ENCODE peak calls at places on chromosome 9, in six cellular contexts. U is NT2/D1; H is HAP-1; C is spleen; L is CD4-positive, CD25-positive, alpha-beta regulatory T cell; N is heart right ventricle. J is an unnamed sample.

GRCh38 chr9:136669791-136670464 is 7.2 kb downstream of the EGFL7 start:
- DNase-seq in L (no peak), H (no peak), N (no peak), C (no peak), U (no peak), J (no peak)

GRCh38 chr9:12856608-12857007 is 81.8 kb downstream of the LURAP1L start:
- DNase-seq in U (peak; percentile 48), N (no peak), C (no peak), H (no peak), L (no peak), J (no peak)

GRCh38 chr9:72149231-72149975 is at the start of gene GDA:
- DNase-seq in L (no peak), U (peak; percentile 15), H (no peak), N (no peak), C (no peak), J (no peak)

GRCh38 chr9:97774657-97775056 is 77.5 kb upstream of the XPA start:
- DNase-seq in L (no peak), U (no peak), H (no peak), C (no peak), N (no peak), J (no peak)

GRCh38 chr9:116721944-116722343 is 34.8 kb downstream of the TRIM32 start:
- DNase-seq in L (no peak), U (no peak), C (no peak), H (no peak), N (no peak), J (no peak)

GRCh38 chr9:89495824-89496555 is 1.9 kb downstream of the SEMA4D start:
- DNase-seq in N (no peak), C (no peak), L (no peak), U (no peak), H (no peak), J (no peak)

GRCh38 chr9:31597977-31598376 is 786.5 kb upstream of the ACO1 start:
- DNase-seq in U (no peak), C (no peak), L (peak; percentile 45), N (no peak), H (no peak), J (peak; percentile 96)

GRCh38 chr9:130701059-130702022 is 7.8 kb downstream of the EXOSC2 start:
- DNase-seq in C (peak; percentile 88), N (peak; percentile 77), H (peak; percentile 69), U (peak; percentile 66), L (peak; percentile 65), J (peak; percentile 47)

GRCh38 chr9:134181648-134182034 is 17.3 kb upstream of the RNU6ATAC start:
- DNase-seq in N (no peak), U (no peak), H (no peak), C (peak; percentile 33), L (no peak), J (no peak)

GRCh38 chr9:70324963-70325362 is 66.2 kb downstream of the SMC5 start:
- DNase-seq in C (no peak), H (no peak), U (no peak), L (no peak), N (no peak), J (peak; percentile 74)

GRCh38 chr9:109520475-109521132 is 22.5 kb upstream of the PTPN3 start:
- DNase-seq in U (peak; percentile 80), L (peak; percentile 5), H (peak; percentile 65), N (no peak), C (no peak), J (peak; percentile 84)

GRCh38 chr9:22157831-22158230 is 148.7 kb upstream of the CDKN2B start:
- DNase-seq in C (no peak), N (no peak), L (no peak), U (no peak), H (no peak), J (no peak)

GRCh38 chr9:100686420-100686819 is 108.5 kb downstream of the CAVIN4 start:
- DNase-seq in C (no peak), H (no peak), L (no peak), N (no peak), U (no peak), J (no peak)

GRCh38 chr9:2494571-2494970 is 127.0 kb upstream of the VLDLR start:
- DNase-seq in L (no peak), U (peak; percentile 66), N (no peak), H (no peak), C (no peak), J (peak; percentile 46)

GRCh38 chr9:72065076-72065475 is 4.7 kb upstream of the C9orf57 start:
- DNase-seq in H (no peak), L (no peak), C (no peak), N (no peak), U (no peak), J (peak; percentile 23)

GRCh38 chr9:94693485-94694191 is 32.9 kb upstream of the AOPEP start:
- DNase-seq in N (no peak), U (no peak), L (no peak), H (peak; percentile 58), C (no peak), J (no peak)

GRCh38 chr9:135898634-135899407 is 8.5 kb downstream of the CAMSAP1 start:
- DNase-seq in C (peak; percentile 30), H (no peak), L (no peak), N (no peak), U (no peak), J (no peak)

GRCh38 chr9:629136-629535 is 212.4 kb upstream of the DMRT1 start:
- DNase-seq in L (no peak), C (no peak), U (no peak), H (no peak), N (no peak), J (no peak)

GRCh38 chr9:627571-627970 is 213.9 kb upstream of the DMRT1 start:
- DNase-seq in U (no peak), C (no peak), L (no peak), N (no peak), H (no peak), J (no peak)

GRCh38 chr9:626591-626990 is 214.9 kb upstream of the DMRT1 start:
- DNase-seq in H (no peak), U (no peak), N (no peak), L (no peak), C (no peak), J (no peak)

GRCh38 chr9:621199-621860 is 220.2 kb upstream of the DMRT1 start:
- DNase-seq in C (no peak), U (no peak), N (no peak), L (no peak), H (no peak), J (peak; percentile 93)

DNA sequence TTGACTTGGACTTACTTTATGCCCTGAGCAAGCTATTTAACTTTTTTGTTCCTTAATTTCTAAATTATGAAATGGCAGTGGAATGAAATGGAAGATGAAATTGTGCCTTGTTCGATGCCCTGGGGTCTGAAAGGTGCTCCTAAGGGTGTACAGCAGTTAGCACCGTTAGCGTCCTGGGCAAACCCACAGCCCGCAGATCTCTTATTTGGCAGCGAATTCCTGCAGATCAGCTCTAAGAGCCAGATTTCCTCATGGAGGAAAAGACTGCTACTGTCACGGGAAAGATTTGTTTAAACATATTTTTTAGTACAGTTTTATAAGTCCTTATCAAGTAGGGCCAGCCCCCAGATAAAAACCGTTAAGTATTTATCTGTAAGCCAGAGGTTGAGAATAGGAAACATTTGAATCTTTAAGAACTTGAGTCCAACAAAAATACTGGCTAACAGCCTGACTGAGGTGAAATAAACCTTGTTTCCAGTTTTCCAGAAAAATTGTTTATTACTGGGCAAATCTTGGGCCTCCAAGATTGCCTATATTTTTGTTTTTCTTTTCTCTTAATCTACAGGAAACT is 216.5 kb upstream of the DMRT1 start:
- DNase-seq in U (no peak), L (no peak), C (no peak), N (no peak), H (no peak), J (no peak)
- H3K4me3 ChIP-seq in U (no peak overlapping the region), L (no peak overlapping the region), C (no peak overlapping the region), N (no peak overlapping the region), H (no peak overlapping the region), J (no peak overlapping the region)

DNA sequence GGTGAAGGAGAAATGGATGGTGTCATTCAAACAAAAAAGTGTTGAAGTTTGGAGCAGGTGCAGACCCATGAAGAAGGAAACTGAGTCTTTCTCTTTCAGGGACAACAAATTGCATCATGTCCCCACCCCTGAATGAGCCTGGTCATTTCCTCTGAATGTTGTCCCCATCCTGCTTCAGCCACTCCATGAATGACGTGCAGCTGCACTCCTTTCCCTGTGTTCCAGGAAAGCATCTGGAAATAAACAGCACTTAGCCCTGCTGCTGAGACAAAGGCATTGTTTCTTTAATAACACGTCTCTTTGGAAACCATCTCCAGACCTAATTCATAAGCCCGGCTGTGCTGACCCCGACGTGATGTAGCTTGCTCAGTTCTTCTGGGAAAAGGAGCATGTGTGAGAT is 682.3 kb downstream of the BRINP1 start:
- DNase-seq in L (no peak), C (no peak), N (no peak), U (no peak), H (no peak), J (no peak)
- H3K27me3 ChIP-seq in L (no peaks in the 10 kb centered on the region), C (no peaks in the 10 kb centered on the region), N (no peaks in the 10 kb centered on the region), U (no peaks in the 10 kb centered on the region), H (no peaks in the 10 kb centered on the region), J (no peaks in the 10 kb centered on the region)

GRCh38 chr9:137815256-137816255 is 62.0 kb upstream of the CACNA1B start:
- DNase-seq in U (no peak), H (no peak), L (no peak), N (no peak), C (no peak), J (no peak)
- H3K36me3 ChIP-seq in U (peaks cover 81% of the 10 kb centered on the region), H (peaks cover 32% of the 10 kb centered on the region), L (peaks cover 72% of the 10 kb centered on the region), N (peaks cover 88% of the 10 kb centered on the region), C (peaks cover 88% of the 10 kb centered on the region), J (peaks cover 40% of the 10 kb centered on the region)

DNA sequence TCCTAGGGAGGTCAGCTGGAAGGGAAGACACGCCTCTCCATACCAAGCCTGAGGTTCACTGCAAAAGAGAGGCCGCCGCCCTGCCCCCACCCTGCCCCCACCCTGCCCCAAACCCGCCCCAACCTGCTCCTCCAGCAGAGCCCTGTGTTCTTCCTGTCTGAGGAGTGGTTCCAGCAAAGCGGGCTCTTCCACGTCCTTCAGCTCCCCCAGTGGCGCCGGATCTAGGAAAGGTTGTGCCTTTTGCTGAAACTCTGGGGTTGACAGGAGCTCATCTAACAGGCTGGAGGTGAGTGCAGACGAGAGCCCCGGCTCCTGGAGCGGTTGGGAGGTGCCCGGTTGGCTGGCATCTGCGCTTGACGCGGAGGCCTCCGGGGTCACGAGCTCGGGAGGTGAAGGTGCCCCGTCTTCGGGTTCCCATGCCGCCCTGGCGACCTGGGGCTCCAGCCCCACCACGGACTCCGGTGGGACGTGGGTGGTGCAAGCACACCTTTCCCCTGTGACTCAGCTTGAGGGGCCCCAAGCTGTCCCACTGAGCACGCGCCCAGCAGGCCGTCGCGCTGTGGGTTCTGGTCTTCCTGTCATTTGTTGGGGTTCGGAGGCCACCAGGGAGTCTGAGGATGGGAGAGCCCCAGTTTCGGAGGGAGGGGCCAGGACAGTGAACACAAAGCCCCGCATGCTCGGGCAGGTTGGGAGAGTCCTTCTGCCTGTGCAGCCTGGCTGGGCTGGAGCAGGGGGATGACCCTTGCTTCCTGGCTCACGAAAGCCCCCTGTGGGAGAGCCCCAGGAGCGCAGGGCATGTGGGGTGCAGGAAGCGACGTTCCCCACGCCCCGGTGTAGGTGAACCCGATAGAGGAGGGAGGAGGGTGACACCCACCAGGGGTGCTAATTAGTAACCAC is 1467.1 kb downstream of the FOXD4L5 start:
- DNase-seq in C (peak; percentile 97), U (peak; percentile 35), N (peak; percentile 47), L (peak; percentile 40), H (no peak), J (no peak)
- H3K4me3 ChIP-seq in C (peak overlapping the region; percentile 33), U (peak overlapping the region; percentile 45), N (no peak overlapping the region), L (peak overlapping the region; percentile 47), H (no peak overlapping the region), J (peak overlapping the region; percentile 51)